ENCODE peak calls at places on chromosomes 16 and 17, in seven cellular contexts. K is endothelial cell, C is occipital lobe, B is progenitor cell of endocrine pancreas, R is NCI-H1417, T is cerebellum, F is IMR-90. I is an unnamed sample.

GRCh38 chr16:53147500-53148065 is 92.8 kb downstream of the CHD9 start:
- DNase-seq in K (no peak), C (no peak), B (no peak), R (no peak), T (no peak), F (no peak), I (no peak)

GRCh38 chr17:62684179-62684578 is 56.7 kb downstream of the MRC2 start:
- DNase-seq in K (no peak), C (no peak), B (no peak), R (no peak), T (no peak), F (no peak), I (no peak)

GRCh38 chr17:72603346-72604242 is 482.8 kb downstream of the SOX9 start:
- DNase-seq in K (no peak), C (no peak), B (no peak), R (no peak), T (no peak), F (peak), I (no peak)

GRCh38 chr17:40538936-40539705 is 26.2 kb downstream of the CCR7 start:
- DNase-seq in K (no peak), C (no peak), B (no peak), R (no peak), T (no peak), F (no peak), I (no peak)

GRCh38 chr16:13503960-13504635 is 415.9 kb upstream of the ERCC4 start:
- DNase-seq in K (no peak), C (no peak), B (no peak), R (no peak), T (no peak), F (no peak), I (no peak)

GRCh38 chr17:61075988-61076387 is 323.7 kb upstream of the TBX2 start:
- DNase-seq in K (no peak), C (no peak), B (no peak), R (no peak), T (no peak), F (no peak), I (no peak)

GRCh38 chr17:46868689-46869187 is 17.4 kb downstream of the WNT9B start:
- DNase-seq in K (no peak), C (no peak), B (no peak), R (no peak), T (no peak), F (peak), I (no peak)

GRCh38 chr16:10859020-10859419 is 18.0 kb upstream of the CIITA start:
- DNase-seq in K (no peak), C (no peak), B (no peak), R (no peak), T (no peak), F (no peak), I (no peak)

GRCh38 chr16:87607871-87608270 is 5.6 kb downstream of the JPH3 start:
- DNase-seq in K (no peak), C (no peak), B (no peak), R (no peak), T (no peak), F (no peak), I (no peak)

GRCh38 chr17:49703557-49704277 is 4.0 kb downstream of the SLC35B1 start:
- DNase-seq in K (no peak), C (no peak), B (no peak), R (no peak), T (peak), F (peak), I (no peak)

GRCh38 chr17:78356163-78356713 is 3.6 kb downstream of the SOCS3 start:
- DNase-seq in K (no peak), C (peak), B (no peak), R (no peak), T (no peak), F (peak), I (no peak)

GRCh38 chr16:15949210-15950166 is at the start of gene ABCC1:
- DNase-seq in K (peak), C (peak), B (peak), R (peak), T (peak), F (no peak), I (peak)

GRCh38 chr17:68378202-68379149 is 78.8 kb downstream of the WIPI1 start:
- DNase-seq in K (peak), C (peak), B (no peak), R (peak), T (peak), F (peak), I (peak)

GRCh38 chr17:75524971-75525805 is at the start of gene LLGL2:
- DNase-seq in K (peak), C (no peak), B (peak), R (peak), T (peak), F (peak), I (no peak)

GRCh38 chr16:52912565-52913173 is 140.0 kb downstream of the CHD9NB start:
- DNase-seq in K (peak), C (peak), B (peak), R (peak), T (peak), F (peak), I (peak)

GRCh38 chr16:23975293-23975692 is 139.5 kb downstream of the PRKCB start:
- DNase-seq in K (no peak), C (no peak), B (no peak), R (no peak), T (no peak), F (no peak), I (no peak)

GRCh38 chr17:34230342-34230741 is 24.7 kb upstream of the CCL2 start:
- DNase-seq in K (no peak), C (no peak), B (no peak), R (no peak), T (no peak), F (no peak), I (no peak)

GRCh38 chr17:40566027-40566426 is 755 bp upstream of the CCR7 start:
- DNase-seq in K (no peak), C (no peak), B (no peak), R (no peak), T (no peak), F (no peak), I (no peak)

GRCh38 chr16:57528499-57529323 is 7.7 kb downstream of the CCDC102A start:
- DNase-seq in K (no peak), C (no peak), B (peak), R (no peak), T (no peak), F (no peak), I (peak)

GRCh38 chr17:8190506-8190905 is 526 bp upstream of the BORCS6 start:
- DNase-seq in K (no peak), C (no peak), B (no peak), R (no peak), T (no peak), F (no peak), I (no peak)

GRCh38 chr17:31068291-31068690 is 26.5 kb upstream of the NF1 start:
- DNase-seq in K (peak), C (no peak), B (peak), R (peak), T (no peak), F (peak), I (no peak)

GRCh38 chr16:47947741-47948140 is 208.1 kb downstream of the ABCC12 start:
- DNase-seq in K (no peak), C (no peak), B (no peak), R (no peak), T (no peak), F (no peak), I (no peak)

GRCh38 chr17:10370209-10370608 is 2.6 kb downstream of the MYH13 start:
- DNase-seq in K (no peak), C (no peak), B (no peak), R (no peak), T (no peak), F (no peak), I (no peak)

GRCh38 chr17:45129940-45130639 is 2.2 kb downstream of the PLCD3 start:
- DNase-seq in K (no peak), C (no peak), B (no peak), R (no peak), T (no peak), F (peak), I (no peak)

GRCh38 chr16:57534337-57534880 is 2.0 kb downstream of the CCDC102A start:
- DNase-seq in K (no peak), C (no peak), B (no peak), R (no peak), T (no peak), F (no peak), I (peak)

I was measured in dorsolateral prefrontal cortex.